ENCODE peak calls at places on chromosomes 5 and 9, in ten cellular contexts. One of them, this sample, is unnamed.

GRCh38 chr5:141782991-141783598 is 95.1 kb downstream of the PCDH1 start:
- DNase-seq in lower leg skin: no peak
- DNase-seq in cardiac fibroblast: no peak
- DNase-seq in adipocyte: no peak
- DNase-seq in aorta: no peak
- DNase-seq in Karpas-422: no peak
- DNase-seq in CD8-positive, alpha-beta memory T cell: no peak
- DNase-seq in neural progenitor cell: no peak
- DNase-seq in testis: no peak
- DNase-seq in skeletal muscle cell: no peak
- DNase-seq in this sample: no peak

GRCh38 chr9:104868687-104869404 is 59.1 kb downstream of the ABCA1 start:
- DNase-seq in neural progenitor cell: peak
- DNase-seq in cardiac fibroblast: peak
- DNase-seq in aorta: peak
- DNase-seq in adipocyte: peak
- DNase-seq in testis: peak
- DNase-seq in lower leg skin: peak
- DNase-seq in Karpas-422: peak
- DNase-seq in skeletal muscle cell: peak
- DNase-seq in CD8-positive, alpha-beta memory T cell: no peak
- DNase-seq in this sample: peak

GRCh38 chr5:42950466-42951168 is 89.5 kb downstream of the ANXA2R start:
- DNase-seq in neural progenitor cell: no peak
- DNase-seq in aorta: peak
- DNase-seq in lower leg skin: peak
- DNase-seq in testis: peak
- DNase-seq in skeletal muscle cell: peak
- DNase-seq in cardiac fibroblast: peak
- DNase-seq in CD8-positive, alpha-beta memory T cell: peak
- DNase-seq in adipocyte: peak
- DNase-seq in Karpas-422: peak
- DNase-seq in this sample: peak

GRCh38 chr5:25448646-25449045 is 803.9 kb upstream of the CDH10 start:
- DNase-seq in neural progenitor cell: peak
- DNase-seq in CD8-positive, alpha-beta memory T cell: no peak
- DNase-seq in cardiac fibroblast: no peak
- DNase-seq in adipocyte: no peak
- DNase-seq in skeletal muscle cell: no peak
- DNase-seq in testis: no peak
- DNase-seq in Karpas-422: no peak
- DNase-seq in aorta: no peak
- DNase-seq in lower leg skin: no peak
- DNase-seq in this sample: no peak

GRCh38 chr9:135758870-135759269 is 56.9 kb downstream of the KCNT1 start:
- DNase-seq in adipocyte: no peak
- DNase-seq in CD8-positive, alpha-beta memory T cell: no peak
- DNase-seq in skeletal muscle cell: no peak
- DNase-seq in testis: no peak
- DNase-seq in lower leg skin: no peak
- DNase-seq in cardiac fibroblast: no peak
- DNase-seq in Karpas-422: no peak
- DNase-seq in aorta: no peak
- DNase-seq in neural progenitor cell: no peak
- DNase-seq in this sample: no peak

GRCh38 chr5:141430332-141431113 is at the start of gene PCDHGA12:
- DNase-seq in neural progenitor cell: no peak
- DNase-seq in adipocyte: peak
- DNase-seq in CD8-positive, alpha-beta memory T cell: no peak
- DNase-seq in Karpas-422: no peak
- DNase-seq in cardiac fibroblast: peak
- DNase-seq in skeletal muscle cell: peak
- DNase-seq in testis: no peak
- DNase-seq in lower leg skin: no peak
- DNase-seq in aorta: peak
- DNase-seq in this sample: no peak

GRCh38 chr9:3906437-3907213 is 380.8 kb upstream of the RFX3 start:
- DNase-seq in neural progenitor cell: no peak
- DNase-seq in aorta: peak
- DNase-seq in Karpas-422: no peak
- DNase-seq in testis: no peak
- DNase-seq in CD8-positive, alpha-beta memory T cell: no peak
- DNase-seq in lower leg skin: no peak
- DNase-seq in skeletal muscle cell: peak
- DNase-seq in cardiac fibroblast: peak
- DNase-seq in adipocyte: peak
- DNase-seq in this sample: no peak

GRCh38 chr5:6492934-6493333 is 44.3 kb downstream of the UBE2QL1 start:
- DNase-seq in cardiac fibroblast: no peak
- DNase-seq in lower leg skin: no peak
- DNase-seq in neural progenitor cell: no peak
- DNase-seq in testis: peak
- DNase-seq in skeletal muscle cell: no peak
- DNase-seq in adipocyte: no peak
- DNase-seq in CD8-positive, alpha-beta memory T cell: no peak
- DNase-seq in aorta: no peak
- DNase-seq in Karpas-422: no peak
- DNase-seq in this sample: no peak

GRCh38 chr9:106878943-106879916 is 16.3 kb downstream of the ZNF462 start:
- DNase-seq in testis: peak
- DNase-seq in Karpas-422: no peak
- DNase-seq in CD8-positive, alpha-beta memory T cell: no peak
- DNase-seq in cardiac fibroblast: peak
- DNase-seq in lower leg skin: peak
- DNase-seq in adipocyte: peak
- DNase-seq in skeletal muscle cell: peak
- DNase-seq in aorta: peak
- DNase-seq in neural progenitor cell: peak
- DNase-seq in this sample: no peak

GRCh38 chr5:163369986-163370385 is 67.4 kb upstream of the CCNG1 start:
- DNase-seq in lower leg skin: no peak
- DNase-seq in CD8-positive, alpha-beta memory T cell: no peak
- DNase-seq in cardiac fibroblast: no peak
- DNase-seq in neural progenitor cell: no peak
- DNase-seq in testis: no peak
- DNase-seq in skeletal muscle cell: no peak
- DNase-seq in aorta: no peak
- DNase-seq in adipocyte: no peak
- DNase-seq in Karpas-422: no peak
- DNase-seq in this sample: no peak

GRCh38 chr5:177299711-177300110 is 3.8 kb downstream of the RAB24 start:
- DNase-seq in adipocyte: no peak
- DNase-seq in cardiac fibroblast: no peak
- DNase-seq in skeletal muscle cell: no peak
- DNase-seq in testis: no peak
- DNase-seq in aorta: no peak
- DNase-seq in lower leg skin: no peak
- DNase-seq in neural progenitor cell: no peak
- DNase-seq in CD8-positive, alpha-beta memory T cell: no peak
- DNase-seq in Karpas-422: no peak
- DNase-seq in this sample: no peak

DNA sequence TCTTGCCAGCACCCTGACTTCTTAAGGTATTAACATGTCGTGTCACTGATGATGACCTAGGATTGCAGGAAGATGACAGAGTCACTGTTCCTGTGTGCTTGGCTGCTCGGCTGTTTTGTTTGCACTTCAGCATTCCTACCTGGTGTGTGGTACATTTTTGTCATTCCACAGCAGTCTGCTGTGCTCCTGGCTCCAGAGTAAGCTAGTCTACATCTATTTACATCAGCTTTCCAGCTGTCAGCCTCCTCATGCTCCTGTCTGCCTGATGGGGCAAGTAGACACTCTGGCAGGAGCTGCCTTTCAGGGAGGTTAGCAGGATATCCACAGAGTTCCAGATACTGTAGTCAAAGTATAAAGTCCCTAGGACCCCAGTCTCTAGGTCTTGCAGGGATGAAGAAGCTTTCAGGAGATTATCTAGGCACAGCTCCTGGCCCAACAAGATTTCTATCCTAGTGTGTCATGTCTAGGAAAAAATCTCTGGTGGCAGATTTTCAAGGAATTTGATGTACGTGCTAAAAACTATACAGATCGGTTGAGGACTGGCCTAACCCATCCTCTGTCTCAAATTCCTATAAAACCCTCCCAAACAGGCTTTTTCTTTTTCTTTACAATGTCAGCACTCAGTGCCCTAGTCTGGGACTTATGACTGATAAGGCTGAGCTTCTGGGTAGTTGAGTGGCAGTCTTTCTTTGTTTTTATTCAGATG is 28.5 kb downstream of the RUSC2 start:
- DNase-seq in aorta: no peak
- DNase-seq in cardiac fibroblast: peak
- DNase-seq in adipocyte: peak
- DNase-seq in neural progenitor cell: peak
- DNase-seq in lower leg skin: no peak
- DNase-seq in Karpas-422: no peak
- DNase-seq in CD8-positive, alpha-beta memory T cell: no peak
- DNase-seq in skeletal muscle cell: peak
- DNase-seq in testis: no peak
- DNase-seq in this sample: peak
- H3K4me3 ChIP-seq in aorta: no peak
- H3K4me3 ChIP-seq in cardiac fibroblast: no peak
- H3K4me3 ChIP-seq in adipocyte: peak
- H3K4me3 ChIP-seq in neural progenitor cell: no peak
- H3K4me3 ChIP-seq in lower leg skin: no peak
- H3K4me3 ChIP-seq in Karpas-422: no peak
- H3K4me3 ChIP-seq in CD8-positive, alpha-beta memory T cell: no peak
- H3K4me3 ChIP-seq in skeletal muscle cell: no peak
- H3K4me3 ChIP-seq in testis: no peak
- H3K4me3 ChIP-seq in this sample: no peak

GRCh38 chr5:16737620-16738364 is 121.0 kb upstream of the RETREG1 start:
- DNase-seq in testis: no peak
- DNase-seq in neural progenitor cell: peak
- DNase-seq in lower leg skin: no peak
- DNase-seq in CD8-positive, alpha-beta memory T cell: no peak
- DNase-seq in adipocyte: no peak
- DNase-seq in Karpas-422: no peak
- DNase-seq in cardiac fibroblast: no peak
- DNase-seq in aorta: no peak
- DNase-seq in skeletal muscle cell: no peak
- DNase-seq in this sample: no peak

GRCh38 chr5:16737173-16737572 is 120.4 kb upstream of the RETREG1 start:
- DNase-seq in CD8-positive, alpha-beta memory T cell: no peak
- DNase-seq in neural progenitor cell: peak
- DNase-seq in skeletal muscle cell: no peak
- DNase-seq in adipocyte: no peak
- DNase-seq in cardiac fibroblast: no peak
- DNase-seq in testis: no peak
- DNase-seq in lower leg skin: no peak
- DNase-seq in Karpas-422: no peak
- DNase-seq in aorta: no peak
- DNase-seq in this sample: no peak

GRCh38 chr5:16735092-16735970 is 118.5 kb upstream of the RETREG1 start:
- DNase-seq in lower leg skin: no peak
- DNase-seq in Karpas-422: no peak
- DNase-seq in adipocyte: no peak
- DNase-seq in skeletal muscle cell: no peak
- DNase-seq in testis: no peak
- DNase-seq in aorta: no peak
- DNase-seq in neural progenitor cell: no peak
- DNase-seq in CD8-positive, alpha-beta memory T cell: no peak
- DNase-seq in cardiac fibroblast: peak
- DNase-seq in this sample: no peak

GRCh38 chr5:16733597-16733996 is 116.8 kb upstream of the RETREG1 start:
- DNase-seq in CD8-positive, alpha-beta memory T cell: no peak
- DNase-seq in aorta: no peak
- DNase-seq in cardiac fibroblast: no peak
- DNase-seq in neural progenitor cell: peak
- DNase-seq in Karpas-422: no peak
- DNase-seq in testis: no peak
- DNase-seq in lower leg skin: no peak
- DNase-seq in adipocyte: no peak
- DNase-seq in skeletal muscle cell: no peak
- DNase-seq in this sample: no peak

DNA sequence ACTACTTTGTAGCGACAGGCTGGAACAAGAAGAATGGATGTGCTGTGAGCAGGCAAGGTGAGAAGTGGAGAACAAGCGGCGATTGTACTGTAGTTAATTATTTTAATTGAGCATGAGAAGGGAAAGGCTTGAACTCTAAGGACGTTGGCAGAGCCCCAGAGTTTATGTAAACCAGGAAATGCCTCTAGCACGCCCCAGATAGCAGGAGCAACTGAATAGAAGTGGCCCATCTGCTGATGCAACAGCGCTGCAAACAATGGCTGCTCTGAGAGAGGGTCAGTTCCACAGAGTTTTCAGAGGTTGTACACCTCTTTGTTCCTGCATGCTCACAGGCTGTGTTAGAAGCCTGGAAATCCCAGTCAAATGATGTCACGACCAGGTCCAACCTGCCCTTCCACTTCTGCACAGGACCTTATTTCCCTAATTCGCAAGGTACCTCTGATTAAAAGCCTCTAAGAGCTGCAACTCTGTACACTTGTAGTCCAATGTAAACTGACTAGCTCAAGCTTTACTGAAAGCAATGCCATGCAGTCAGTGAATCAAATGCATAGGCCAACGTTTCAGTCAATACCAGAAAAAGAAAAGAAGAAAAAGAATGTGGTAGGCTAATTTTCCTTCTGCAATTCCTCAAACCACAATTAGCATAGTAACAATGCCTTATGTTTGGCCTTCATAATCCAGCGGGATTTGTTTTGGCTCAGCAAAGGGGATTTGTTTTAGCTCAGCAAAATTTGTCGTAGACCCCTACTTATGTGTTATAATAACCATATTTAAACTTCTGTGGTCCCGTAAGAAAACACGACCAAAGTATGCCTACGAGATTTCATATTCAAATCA is 119.6 kb upstream of the RETREG1 start:
- DNase-seq in skeletal muscle cell: no peak
- DNase-seq in Karpas-422: no peak
- DNase-seq in aorta: no peak
- DNase-seq in CD8-positive, alpha-beta memory T cell: no peak
- DNase-seq in lower leg skin: peak
- DNase-seq in cardiac fibroblast: peak
- DNase-seq in adipocyte: peak
- DNase-seq in neural progenitor cell: peak
- DNase-seq in testis: peak
- DNase-seq in this sample: peak
- H3K4me3 ChIP-seq in skeletal muscle cell: no peak
- H3K4me3 ChIP-seq in Karpas-422: no peak
- H3K4me3 ChIP-seq in aorta: no peak
- H3K4me3 ChIP-seq in CD8-positive, alpha-beta memory T cell: no peak
- H3K4me3 ChIP-seq in lower leg skin: no peak
- H3K4me3 ChIP-seq in cardiac fibroblast: no peak
- H3K4me3 ChIP-seq in adipocyte: no peak
- H3K4me3 ChIP-seq in neural progenitor cell: peak
- H3K4me3 ChIP-seq in testis: no peak
- H3K4me3 ChIP-seq in this sample: no peak

GRCh38 chr5:178965465-178966055 is 24.6 kb downstream of the ZNF454 start:
- DNase-seq in lower leg skin: no peak
- DNase-seq in Karpas-422: no peak
- DNase-seq in adipocyte: no peak
- DNase-seq in cardiac fibroblast: no peak
- DNase-seq in aorta: no peak
- DNase-seq in CD8-positive, alpha-beta memory T cell: no peak
- DNase-seq in skeletal muscle cell: no peak
- DNase-seq in testis: no peak
- DNase-seq in neural progenitor cell: no peak
- DNase-seq in this sample: no peak
- H3K4me3 ChIP-seq in lower leg skin: no peak
- H3K4me3 ChIP-seq in Karpas-422: no peak
- H3K4me3 ChIP-seq in adipocyte: peak
- H3K4me3 ChIP-seq in cardiac fibroblast: no peak
- H3K4me3 ChIP-seq in aorta: no peak
- H3K4me3 ChIP-seq in CD8-positive, alpha-beta memory T cell: no peak
- H3K4me3 ChIP-seq in skeletal muscle cell: no peak
- H3K4me3 ChIP-seq in testis: no peak
- H3K4me3 ChIP-seq in neural progenitor cell: no peak
- H3K4me3 ChIP-seq in this sample: no peak

GRCh38 chr9:33159058-33159759 is 7.9 kb downstream of the B4GALT1 start:
- DNase-seq in skeletal muscle cell: no peak
- DNase-seq in CD8-positive, alpha-beta memory T cell: no peak
- DNase-seq in Karpas-422: peak
- DNase-seq in lower leg skin: peak
- DNase-seq in testis: peak
- DNase-seq in adipocyte: peak
- DNase-seq in neural progenitor cell: no peak
- DNase-seq in cardiac fibroblast: peak
- DNase-seq in aorta: peak
- DNase-seq in this sample: no peak
- H3K4me3 ChIP-seq in skeletal muscle cell: no peak
- H3K4me3 ChIP-seq in CD8-positive, alpha-beta memory T cell: peak
- H3K4me3 ChIP-seq in Karpas-422: peak
- H3K4me3 ChIP-seq in lower leg skin: no peak
- H3K4me3 ChIP-seq in testis: no peak
- H3K4me3 ChIP-seq in adipocyte: peak
- H3K4me3 ChIP-seq in neural progenitor cell: no peak
- H3K4me3 ChIP-seq in cardiac fibroblast: no peak
- H3K4me3 ChIP-seq in aorta: no peak
- H3K4me3 ChIP-seq in this sample: no peak

This sample was measured in stomach.